ENCODE peak calls at places on chromosomes 3 and 15, in ten cellular contexts. J is NCI-H187; P is H4; H is NCI-H1417; Y is H9; G is NCI-H1436; Q is MG63; E is Daoy; R is stimulated activated naive B cell treated with anti-CD40 and anti-IgM and Interleukin-4, amounts not matched to agents 10 μg/mL and 1 μg/mL and 100 μg/mL, for 72 hours; N is posterior cingulate gyrus. W is an unnamed sample.

GRCh38 chr15:38547255-38547997 is 17.2 kb downstream of the RASGRP1 start:
- DNase-seq in J (no peak), Q (no peak), P (peak), E (peak), N (no peak), H (no peak), R (no peak), G (no peak), Y (no peak), W (no peak)

GRCh38 chr3:32862247-32863013 is 44.6 kb downstream of the TRIM71 start:
- DNase-seq in Y (no peak), G (no peak), J (no peak), Q (no peak), E (no peak), P (no peak), R (no peak), N (no peak), H (no peak), W (no peak)

GRCh38 chr3:153901991-153902390 is 219.2 kb upstream of the ARHGEF26 start:
- DNase-seq in P (no peak), J (no peak), Q (no peak), Y (no peak), E (no peak), G (no peak), H (no peak), R (no peak), N (no peak), W (no peak)

GRCh38 chr3:50607271-50608091 is 4.1 kb downstream of the CISH start:
- DNase-seq in H (no peak), J (no peak), Q (no peak), Y (no peak), P (no peak), R (no peak), G (no peak), N (no peak), E (no peak), W (no peak)

GRCh38 chr3:179495483-179495882 is 44.2 kb upstream of the GNB4 start:
- DNase-seq in R (no peak), E (no peak), Q (no peak), N (no peak), J (no peak), Y (no peak), H (no peak), G (no peak), P (no peak), W (no peak)

GRCh38 chr3:27281671-27282150 is 87.5 kb downstream of the NEK10 start:
- DNase-seq in N (no peak), E (no peak), P (no peak), R (no peak), J (no peak), Y (no peak), G (no peak), Q (no peak), H (no peak), W (no peak)

GRCh38 chr3:142999881-143000280 is 1.5 kb upstream of the U2SURP start:
- DNase-seq in Y (no peak), P (no peak), H (no peak), E (no peak), G (no peak), J (no peak), Q (no peak), N (no peak), R (no peak), W (no peak)

GRCh38 chr3:16618721-16619120 is 13.5 kb upstream of the DAZL start:
- DNase-seq in R (no peak), P (no peak), G (no peak), H (no peak), Q (peak), N (no peak), J (no peak), Y (no peak), E (peak), W (no peak)

GRCh38 chr3:48989126-48989795 is 780 bp upstream of the P4HTM start:
- DNase-seq in P (no peak), R (no peak), H (no peak), E (no peak), Y (no peak), G (no peak), Q (no peak), J (no peak), N (no peak), W (no peak)

GRCh38 chr3:171757377-171758034 is 52.8 kb downstream of the PLD1 start:
- DNase-seq in R (no peak), P (no peak), G (no peak), N (no peak), H (no peak), J (no peak), E (no peak), Y (no peak), Q (no peak), W (no peak)

GRCh38 chr3:40309439-40309924 is at the start of gene EIF1B:
- DNase-seq in N (peak), H (peak), J (peak), Q (peak), Y (peak), P (peak), R (peak), G (peak), E (peak), W (peak)

GRCh38 chr3:172557515-172558220 is 34.4 kb upstream of the TNFSF10 start:
- DNase-seq in R (no peak), Y (no peak), Q (peak), E (no peak), N (no peak), J (no peak), P (no peak), H (no peak), G (no peak), W (no peak)

GRCh38 chr15:90241343-90242192 is 7.6 kb downstream of the GDPGP1 start:
- DNase-seq in N (no peak), Y (no peak), H (no peak), G (no peak), Q (no peak), E (no peak), R (no peak), J (no peak), P (no peak), W (no peak)

GRCh38 chr3:159624616-159625015 is 364.0 kb upstream of the IL12A start:
- DNase-seq in E (no peak), R (no peak), G (no peak), Q (no peak), J (no peak), P (no peak), Y (no peak), N (no peak), H (no peak), W (no peak)

GRCh38 chr15:67076147-67076843 is 10.9 kb downstream of the SMAD3 start:
- DNase-seq in R (peak), H (no peak), Q (peak), P (peak), J (no peak), N (no peak), Y (no peak), G (no peak), E (peak), W (no peak)

GRCh38 chr15:59436774-59437472 is 1.1 kb upstream of the FAM81A start:
- DNase-seq in Q (no peak), P (no peak), J (no peak), G (no peak), E (no peak), H (peak), N (peak), R (no peak), Y (no peak), W (no peak)

GRCh38 chr3:165783383-165783782 is 53.8 kb downstream of the BCHE start:
- DNase-seq in H (no peak), E (no peak), J (no peak), G (no peak), Q (no peak), Y (no peak), N (no peak), P (no peak), R (no peak), W (no peak)

GRCh38 chr15:25864966-25865365 is 1.8 kb upstream of the ATP10A start:
- DNase-seq in Y (no peak), P (no peak), G (no peak), H (no peak), E (no peak), Q (no peak), J (no peak), R (no peak), N (no peak), W (no peak)

GRCh38 chr15:90388462-90389182 is 580 bp downstream of the IQGAP1 start:
- DNase-seq in H (peak), N (peak), R (peak), Q (peak), J (no peak), P (peak), E (peak), G (peak), Y (peak), W (peak)

GRCh38 chr15:100099976-100100375 is 241.8 kb downstream of the ADAMTS17 start:
- DNase-seq in R (no peak), J (no peak), N (no peak), G (no peak), Y (no peak), Q (no peak), E (no peak), H (no peak), P (no peak), W (no peak)

GRCh38 chr3:55597638-55598037 is 110.5 kb upstream of the WNT5A start:
- DNase-seq in Q (no peak), R (no peak), H (no peak), P (no peak), J (no peak), Y (no peak), E (no peak), N (no peak), G (no peak), W (no peak)

GRCh38 chr3:192303235-192303634 is 424.1 kb downstream of the FGF12 start:
- DNase-seq in E (no peak), J (no peak), G (peak), H (no peak), P (no peak), R (no peak), Y (no peak), Q (no peak), N (no peak), W (peak)

GRCh38 chr15:94229591-94230365 is 1.6 kb upstream of the MCTP2 start:
- DNase-seq in G (no peak), Q (no peak), N (no peak), H (no peak), P (no peak), J (no peak), Y (no peak), E (peak), R (peak), W (no peak)

GRCh38 chr3:24047513-24047912 is 102.4 kb downstream of the NR1D2 start:
- DNase-seq in Y (no peak), Q (no peak), R (no peak), E (no peak), N (no peak), H (no peak), J (no peak), G (no peak), P (no peak), W (no peak)

GRCh38 chr15:100937171-100937570 is 18.0 kb downstream of the LRRK1 start:
- DNase-seq in H (no peak), Q (no peak), G (no peak), R (no peak), P (no peak), E (no peak), J (no peak), N (no peak), Y (no peak), W (no peak)

GRCh38 chr3:138786788-138787276 is 47.9 kb downstream of the PIK3CB start:
- DNase-seq in N (no peak), H (no peak), Q (no peak), J (no peak), E (no peak), P (peak), Y (no peak), G (no peak), R (no peak), W (no peak)

GRCh38 chr3:29240248-29240647 is 40.6 kb upstream of the RBMS3 start:
- DNase-seq in Y (no peak), J (no peak), H (no peak), G (no peak), P (no peak), Q (no peak), R (no peak), N (no peak), E (peak), W (no peak)

GRCh38 chr15:55799287-55800212 is 56.6 kb upstream of the PRTG start:
- DNase-seq in R (peak), Q (peak), H (peak), E (peak), J (no peak), Y (peak), N (no peak), P (peak), G (peak), W (peak)

GRCh38 chr15:69145149-69145693 is 15.2 kb upstream of the GLCE start:
- DNase-seq in E (no peak), J (no peak), N (no peak), Y (no peak), G (no peak), P (no peak), Q (no peak), R (no peak), H (no peak), W (no peak)

GRCh38 chr15:98548172-98548971 is 100.0 kb upstream of the IGF1R start:
- DNase-seq in H (peak), E (peak), N (peak), Q (peak), G (no peak), J (no peak), P (peak), Y (peak), R (peak), W (peak)

GRCh38 chr15:49423021-49423420 is at the start of gene FGF7:
- DNase-seq in E (no peak), P (no peak), N (no peak), J (no peak), Y (no peak), R (no peak), G (no peak), Q (peak), H (no peak), W (no peak)